ENCODE peak calls at places on chromosomes 6 and 20, in seven cellular contexts. One of them, this sample, is unnamed.

GRCh38 chr6:83867527-83868161 is 8.2 kb downstream of the CYB5R4 start:
- DNase-seq in mesenchymal stem cell: peak; percentile 89
- DNase-seq in central memory CD4-positive, alpha-beta T cell: no peak
- DNase-seq in GM23338: peak; percentile 70
- DNase-seq in GM18507: no peak
- DNase-seq in globus pallidus: no peak
- DNase-seq in glomerular endothelial cell: no peak
- DNase-seq in this sample: no peak

GRCh38 chr6:44269168-44269920 is 906 bp upstream of the TMEM151B start:
- DNase-seq in mesenchymal stem cell: no peak
- DNase-seq in central memory CD4-positive, alpha-beta T cell: no peak
- DNase-seq in GM23338: no peak
- DNase-seq in GM18507: no peak
- DNase-seq in globus pallidus: no peak
- DNase-seq in glomerular endothelial cell: no peak
- DNase-seq in this sample: no peak

GRCh38 chr6:127198549-127198948 is 68.1 kb upstream of the RNF146 start:
- DNase-seq in mesenchymal stem cell: peak; percentile 82
- DNase-seq in central memory CD4-positive, alpha-beta T cell: no peak
- DNase-seq in GM23338: no peak
- DNase-seq in GM18507: no peak
- DNase-seq in globus pallidus: no peak
- DNase-seq in glomerular endothelial cell: no peak
- DNase-seq in this sample: no peak

GRCh38 chr6:166308769-166309589 is 787 bp upstream of the PRR18 start:
- DNase-seq in mesenchymal stem cell: no peak
- DNase-seq in central memory CD4-positive, alpha-beta T cell: no peak
- DNase-seq in GM23338: peak; percentile 48
- DNase-seq in GM18507: no peak
- DNase-seq in globus pallidus: peak; percentile 73
- DNase-seq in glomerular endothelial cell: no peak
- DNase-seq in this sample: no peak

GRCh38 chr6:162468326-162468725 is 259.2 kb downstream of the PRKN start:
- DNase-seq in mesenchymal stem cell: no peak
- DNase-seq in central memory CD4-positive, alpha-beta T cell: no peak
- DNase-seq in GM23338: no peak
- DNase-seq in GM18507: no peak
- DNase-seq in globus pallidus: no peak
- DNase-seq in glomerular endothelial cell: no peak
- DNase-seq in this sample: no peak

GRCh38 chr20:52031206-52031573 is 160.4 kb downstream of the ZFP64 start:
- DNase-seq in mesenchymal stem cell: no peak
- DNase-seq in central memory CD4-positive, alpha-beta T cell: no peak
- DNase-seq in GM23338: no peak
- DNase-seq in GM18507: no peak
- DNase-seq in globus pallidus: no peak
- DNase-seq in glomerular endothelial cell: no peak
- DNase-seq in this sample: no peak

GRCh38 chr6:13120483-13121482 is 207.6 kb downstream of the TBC1D7 start:
- DNase-seq in mesenchymal stem cell: no peak
- DNase-seq in central memory CD4-positive, alpha-beta T cell: no peak
- DNase-seq in GM23338: peak; percentile 56
- DNase-seq in GM18507: no peak
- DNase-seq in globus pallidus: no peak
- DNase-seq in glomerular endothelial cell: no peak
- DNase-seq in this sample: no peak

GRCh38 chr6:74073896-74074295 is 377.9 kb downstream of the CD109 start:
- DNase-seq in mesenchymal stem cell: no peak
- DNase-seq in central memory CD4-positive, alpha-beta T cell: no peak
- DNase-seq in GM23338: no peak
- DNase-seq in GM18507: no peak
- DNase-seq in globus pallidus: peak; percentile 15
- DNase-seq in glomerular endothelial cell: no peak
- DNase-seq in this sample: no peak

GRCh38 chr6:119856136-119856535 is 506.6 kb upstream of the MAN1A1 start:
- DNase-seq in mesenchymal stem cell: peak; percentile 9
- DNase-seq in central memory CD4-positive, alpha-beta T cell: peak; percentile 2
- DNase-seq in GM23338: no peak
- DNase-seq in GM18507: no peak
- DNase-seq in globus pallidus: no peak
- DNase-seq in glomerular endothelial cell: no peak
- DNase-seq in this sample: no peak

GRCh38 chr6:38141045-38141444 is 321.5 kb downstream of the ZFAND3 start:
- DNase-seq in mesenchymal stem cell: no peak
- DNase-seq in central memory CD4-positive, alpha-beta T cell: no peak
- DNase-seq in GM23338: no peak
- DNase-seq in GM18507: no peak
- DNase-seq in globus pallidus: peak; percentile 50
- DNase-seq in glomerular endothelial cell: no peak
- DNase-seq in this sample: no peak

GRCh38 chr6:122423734-122424133 is 24.3 kb downstream of the HSF2 start:
- DNase-seq in mesenchymal stem cell: no peak
- DNase-seq in central memory CD4-positive, alpha-beta T cell: no peak
- DNase-seq in GM23338: no peak
- DNase-seq in GM18507: no peak
- DNase-seq in globus pallidus: no peak
- DNase-seq in glomerular endothelial cell: no peak
- DNase-seq in this sample: no peak

GRCh38 chr6:35731414-35731735 is 5.5 kb upstream of the ARMC12 start:
- DNase-seq in mesenchymal stem cell: peak; percentile 93
- DNase-seq in central memory CD4-positive, alpha-beta T cell: peak; percentile 87
- DNase-seq in GM23338: peak; percentile 98
- DNase-seq in GM18507: peak; percentile 75
- DNase-seq in globus pallidus: peak; percentile 94
- DNase-seq in glomerular endothelial cell: no peak
- DNase-seq in this sample: peak; percentile 89

GRCh38 chr6:132133734-132134490 is 182.7 kb upstream of the CCN2 start:
- DNase-seq in mesenchymal stem cell: no peak
- DNase-seq in central memory CD4-positive, alpha-beta T cell: no peak
- DNase-seq in GM23338: peak; percentile 9
- DNase-seq in GM18507: no peak
- DNase-seq in globus pallidus: peak; percentile 16
- DNase-seq in glomerular endothelial cell: peak; percentile 82
- DNase-seq in this sample: no peak

GRCh38 chr20:3889489-3890409 is 562 bp downstream of the PANK2 start:
- DNase-seq in mesenchymal stem cell: peak; percentile 37
- DNase-seq in central memory CD4-positive, alpha-beta T cell: peak; percentile 20
- DNase-seq in GM23338: peak; percentile 39
- DNase-seq in GM18507: peak; percentile 33
- DNase-seq in globus pallidus: no peak
- DNase-seq in glomerular endothelial cell: no peak
- DNase-seq in this sample: peak; percentile 20

GRCh38 chr20:58640446-58640845 is 10.6 kb upstream of the STX16 start:
- DNase-seq in mesenchymal stem cell: peak; percentile 55
- DNase-seq in central memory CD4-positive, alpha-beta T cell: no peak
- DNase-seq in GM23338: no peak
- DNase-seq in GM18507: no peak
- DNase-seq in globus pallidus: no peak
- DNase-seq in glomerular endothelial cell: no peak
- DNase-seq in this sample: no peak

GRCh38 chr6:11404081-11404480 is 133.5 kb upstream of the TMEM170B start:
- DNase-seq in mesenchymal stem cell: no peak
- DNase-seq in central memory CD4-positive, alpha-beta T cell: no peak
- DNase-seq in GM23338: no peak
- DNase-seq in GM18507: no peak
- DNase-seq in globus pallidus: no peak
- DNase-seq in glomerular endothelial cell: no peak
- DNase-seq in this sample: no peak

GRCh38 chr6:11785953-11786579 is 7.5 kb upstream of the ADTRP start:
- DNase-seq in mesenchymal stem cell: no peak
- DNase-seq in central memory CD4-positive, alpha-beta T cell: peak; percentile 44
- DNase-seq in GM23338: no peak
- DNase-seq in GM18507: peak; percentile 76
- DNase-seq in globus pallidus: no peak
- DNase-seq in glomerular endothelial cell: no peak
- DNase-seq in this sample: peak; percentile 29

GRCh38 chr6:7073082-7073783 is 34.5 kb upstream of the RREB1 start:
- DNase-seq in mesenchymal stem cell: no peak
- DNase-seq in central memory CD4-positive, alpha-beta T cell: no peak
- DNase-seq in GM23338: no peak
- DNase-seq in GM18507: no peak
- DNase-seq in globus pallidus: no peak
- DNase-seq in glomerular endothelial cell: no peak
- DNase-seq in this sample: no peak

GRCh38 chr20:1341561-1342265 is 12.8 kb upstream of the SDCBP2 start:
- DNase-seq in mesenchymal stem cell: peak; percentile 95
- DNase-seq in central memory CD4-positive, alpha-beta T cell: no peak
- DNase-seq in GM23338: no peak
- DNase-seq in GM18507: no peak
- DNase-seq in globus pallidus: no peak
- DNase-seq in glomerular endothelial cell: no peak
- DNase-seq in this sample: no peak

GRCh38 chr6:115004204-115004603 is 661.4 kb upstream of the HS3ST5 start:
- DNase-seq in mesenchymal stem cell: no peak
- DNase-seq in central memory CD4-positive, alpha-beta T cell: no peak
- DNase-seq in GM23338: no peak
- DNase-seq in GM18507: no peak
- DNase-seq in globus pallidus: no peak
- DNase-seq in glomerular endothelial cell: no peak
- DNase-seq in this sample: no peak

GRCh38 chr20:13341737-13342393 is 120.8 kb downstream of the ISM1 start:
- DNase-seq in mesenchymal stem cell: no peak
- DNase-seq in central memory CD4-positive, alpha-beta T cell: no peak
- DNase-seq in GM23338: no peak
- DNase-seq in GM18507: no peak
- DNase-seq in globus pallidus: no peak
- DNase-seq in glomerular endothelial cell: no peak
- DNase-seq in this sample: no peak

GRCh38 chr6:113782641-113783040 is 74.5 kb upstream of the MARCKS start:
- DNase-seq in mesenchymal stem cell: no peak
- DNase-seq in central memory CD4-positive, alpha-beta T cell: no peak
- DNase-seq in GM23338: no peak
- DNase-seq in GM18507: no peak
- DNase-seq in globus pallidus: no peak
- DNase-seq in glomerular endothelial cell: no peak
- DNase-seq in this sample: no peak

GRCh38 chr6:5270093-5270680 is 8.9 kb downstream of the FARS2 start:
- DNase-seq in mesenchymal stem cell: peak; percentile 19
- DNase-seq in central memory CD4-positive, alpha-beta T cell: no peak
- DNase-seq in GM23338: no peak
- DNase-seq in GM18507: no peak
- DNase-seq in globus pallidus: no peak
- DNase-seq in glomerular endothelial cell: no peak
- DNase-seq in this sample: no peak

GRCh38 chr6:24856246-24856599 is 57.5 kb upstream of the ARMH2 start:
- DNase-seq in mesenchymal stem cell: no peak
- DNase-seq in central memory CD4-positive, alpha-beta T cell: no peak
- DNase-seq in GM23338: no peak
- DNase-seq in GM18507: no peak
- DNase-seq in globus pallidus: no peak
- DNase-seq in glomerular endothelial cell: no peak
- DNase-seq in this sample: no peak

GRCh38 chr6:36929607-36930006 is 24.9 kb upstream of the PI16 start:
- DNase-seq in mesenchymal stem cell: peak; percentile 26
- DNase-seq in central memory CD4-positive, alpha-beta T cell: no peak
- DNase-seq in GM23338: no peak
- DNase-seq in GM18507: no peak
- DNase-seq in globus pallidus: no peak
- DNase-seq in glomerular endothelial cell: no peak
- DNase-seq in this sample: no peak

GRCh38 chr6:29631209-29631810 is 1.7 kb downstream of the GABBR1 start:
- DNase-seq in mesenchymal stem cell: peak; percentile 58
- DNase-seq in central memory CD4-positive, alpha-beta T cell: no peak
- DNase-seq in GM23338: peak; percentile 68
- DNase-seq in GM18507: no peak
- DNase-seq in globus pallidus: no peak
- DNase-seq in glomerular endothelial cell: no peak
- DNase-seq in this sample: no peak

GRCh38 chr6:169933251-169933821 is 181.9 kb downstream of the ERMARD start:
- DNase-seq in mesenchymal stem cell: no peak
- DNase-seq in central memory CD4-positive, alpha-beta T cell: no peak
- DNase-seq in GM23338: no peak
- DNase-seq in GM18507: no peak
- DNase-seq in globus pallidus: no peak
- DNase-seq in glomerular endothelial cell: no peak
- DNase-seq in this sample: no peak

GRCh38 chr6:2209226-2209809 is 36.1 kb downstream of the GMDS start:
- DNase-seq in mesenchymal stem cell: peak; percentile 15
- DNase-seq in central memory CD4-positive, alpha-beta T cell: no peak
- DNase-seq in GM23338: peak; percentile 86
- DNase-seq in GM18507: no peak
- DNase-seq in globus pallidus: no peak
- DNase-seq in glomerular endothelial cell: no peak
- DNase-seq in this sample: no peak

GRCh38 chr20:51366155-51366886 is 176.2 kb downstream of the NFATC2 start:
- DNase-seq in mesenchymal stem cell: peak; percentile 100
- DNase-seq in central memory CD4-positive, alpha-beta T cell: no peak
- DNase-seq in GM23338: no peak
- DNase-seq in GM18507: no peak
- DNase-seq in globus pallidus: no peak
- DNase-seq in glomerular endothelial cell: peak; percentile 75
- DNase-seq in this sample: no peak

GRCh38 chr6:166566026-166567011 is 20.2 kb downstream of the RAMACL start:
- DNase-seq in mesenchymal stem cell: no peak
- DNase-seq in central memory CD4-positive, alpha-beta T cell: no peak
- DNase-seq in GM23338: no peak
- DNase-seq in GM18507: no peak
- DNase-seq in globus pallidus: no peak
- DNase-seq in glomerular endothelial cell: no peak
- DNase-seq in this sample: no peak

GRCh38 chr20:59161626-59162170 is 1.9 kb upstream of the ZNF831 start:
- DNase-seq in mesenchymal stem cell: no peak
- DNase-seq in central memory CD4-positive, alpha-beta T cell: peak; percentile 73
- DNase-seq in GM23338: no peak
- DNase-seq in GM18507: no peak
- DNase-seq in globus pallidus: no peak
- DNase-seq in glomerular endothelial cell: no peak
- DNase-seq in this sample: no peak

GRCh38 chr6:157317129-157317814 is 6.0 kb downstream of the TMEM242 start:
- DNase-seq in mesenchymal stem cell: peak; percentile 87
- DNase-seq in central memory CD4-positive, alpha-beta T cell: no peak
- DNase-seq in GM23338: no peak
- DNase-seq in GM18507: no peak
- DNase-seq in globus pallidus: peak; percentile 32
- DNase-seq in glomerular endothelial cell: peak; percentile 85
- DNase-seq in this sample: no peak

GRCh38 chr6:131488780-131489179 is 84.2 kb upstream of the ARG1 start:
- DNase-seq in mesenchymal stem cell: no peak
- DNase-seq in central memory CD4-positive, alpha-beta T cell: no peak
- DNase-seq in GM23338: no peak
- DNase-seq in GM18507: no peak
- DNase-seq in globus pallidus: no peak
- DNase-seq in glomerular endothelial cell: no peak
- DNase-seq in this sample: no peak

GRCh38 chr6:48641544-48641943 is 530.5 kb upstream of the PTCHD4 start:
- DNase-seq in mesenchymal stem cell: peak; percentile 1
- DNase-seq in central memory CD4-positive, alpha-beta T cell: no peak
- DNase-seq in GM23338: no peak
- DNase-seq in GM18507: no peak
- DNase-seq in globus pallidus: no peak
- DNase-seq in glomerular endothelial cell: no peak
- DNase-seq in this sample: no peak

GRCh38 chr20:60905919-60906318 is 346.1 kb upstream of the CDH4 start:
- DNase-seq in mesenchymal stem cell: no peak
- DNase-seq in central memory CD4-positive, alpha-beta T cell: no peak
- DNase-seq in GM23338: no peak
- DNase-seq in GM18507: no peak
- DNase-seq in globus pallidus: no peak
- DNase-seq in glomerular endothelial cell: no peak
- DNase-seq in this sample: no peak

GRCh38 chr6:160791981-160792418 is 90.0 kb downstream of the PLG start:
- DNase-seq in mesenchymal stem cell: no peak
- DNase-seq in central memory CD4-positive, alpha-beta T cell: no peak
- DNase-seq in GM23338: no peak
- DNase-seq in GM18507: no peak
- DNase-seq in globus pallidus: no peak
- DNase-seq in glomerular endothelial cell: no peak
- DNase-seq in this sample: no peak